ENCODE peak calls at places on chromosomes 13 and 19, in six cellular contexts. One of them, this sample, is unnamed.

GRCh38 chr13:43908156-43909126 is 28.7 kb downstream of the LACC1 start:
- DNase-seq in aorta: no peak
- DNase-seq in heart right ventricle: no peak
- DNase-seq in brain microvascular endothelial cell: peak
- DNase-seq in heart left ventricle: no peak
- DNase-seq in epithelial cell of prostate: peak
- DNase-seq in this sample: peak

GRCh38 chr13:25753976-25754375 is 297.8 kb downstream of the SHISA2 start:
- DNase-seq in heart right ventricle: no peak
- DNase-seq in brain microvascular endothelial cell: no peak
- DNase-seq in epithelial cell of prostate: no peak
- DNase-seq in heart left ventricle: no peak
- DNase-seq in aorta: no peak
- DNase-seq in this sample: no peak

GRCh38 chr13:37595162-37595561 is 3.4 kb downstream of the POSTN start:
- DNase-seq in epithelial cell of prostate: no peak
- DNase-seq in heart right ventricle: no peak
- DNase-seq in brain microvascular endothelial cell: peak
- DNase-seq in heart left ventricle: no peak
- DNase-seq in aorta: no peak
- DNase-seq in this sample: no peak

GRCh38 chr19:55070755-55071502 is 4.7 kb upstream of the EPS8L1 start:
- DNase-seq in heart left ventricle: no peak
- DNase-seq in aorta: no peak
- DNase-seq in epithelial cell of prostate: peak
- DNase-seq in brain microvascular endothelial cell: peak
- DNase-seq in heart right ventricle: no peak
- DNase-seq in this sample: no peak

GRCh38 chr19:52200044-52200443 is 10.2 kb downstream of the PPP2R1A start:
- DNase-seq in brain microvascular endothelial cell: peak
- DNase-seq in epithelial cell of prostate: peak
- DNase-seq in heart right ventricle: peak
- DNase-seq in heart left ventricle: peak
- DNase-seq in aorta: peak
- DNase-seq in this sample: no peak

GRCh38 chr19:47778954-47779351 is 450 bp downstream of the SELENOW start:
- DNase-seq in brain microvascular endothelial cell: no peak
- DNase-seq in heart left ventricle: peak
- DNase-seq in aorta: peak
- DNase-seq in epithelial cell of prostate: no peak
- DNase-seq in heart right ventricle: peak
- DNase-seq in this sample: peak

GRCh38 chr19:29655648-29656335 is 9.5 kb upstream of the PLEKHF1 start:
- DNase-seq in heart right ventricle: no peak
- DNase-seq in brain microvascular endothelial cell: no peak
- DNase-seq in aorta: no peak
- DNase-seq in heart left ventricle: no peak
- DNase-seq in epithelial cell of prostate: no peak
- DNase-seq in this sample: no peak

GRCh38 chr19:29855087-29855486 is 43.3 kb downstream of the CCNE1 start:
- DNase-seq in heart left ventricle: no peak
- DNase-seq in aorta: peak
- DNase-seq in heart right ventricle: no peak
- DNase-seq in brain microvascular endothelial cell: no peak
- DNase-seq in epithelial cell of prostate: no peak
- DNase-seq in this sample: no peak

GRCh38 chr13:33003458-33004019 is 12.7 kb upstream of the KL start:
- DNase-seq in brain microvascular endothelial cell: no peak
- DNase-seq in aorta: no peak
- DNase-seq in heart right ventricle: no peak
- DNase-seq in heart left ventricle: no peak
- DNase-seq in epithelial cell of prostate: no peak
- DNase-seq in this sample: no peak

GRCh38 chr19:29326849-29327840 is 114.2 kb upstream of the UQCRFS1 start:
- DNase-seq in brain microvascular endothelial cell: no peak
- DNase-seq in aorta: no peak
- DNase-seq in heart right ventricle: no peak
- DNase-seq in epithelial cell of prostate: no peak
- DNase-seq in heart left ventricle: no peak
- DNase-seq in this sample: peak

GRCh38 chr19:28694812-28695211 is 518.1 kb downstream of the UQCRFS1 start:
- DNase-seq in brain microvascular endothelial cell: no peak
- DNase-seq in heart left ventricle: no peak
- DNase-seq in aorta: no peak
- DNase-seq in heart right ventricle: no peak
- DNase-seq in epithelial cell of prostate: no peak
- DNase-seq in this sample: no peak

GRCh38 chr19:35858311-35858710 is 1.6 kb downstream of the KIRREL2 start:
- DNase-seq in brain microvascular endothelial cell: no peak
- DNase-seq in aorta: no peak
- DNase-seq in epithelial cell of prostate: no peak
- DNase-seq in heart right ventricle: no peak
- DNase-seq in heart left ventricle: no peak
- DNase-seq in this sample: no peak

GRCh38 chr13:27789153-27789494 is 3.2 kb upstream of the GSX1 start:
- DNase-seq in epithelial cell of prostate: no peak
- DNase-seq in heart left ventricle: no peak
- DNase-seq in brain microvascular endothelial cell: no peak
- DNase-seq in heart right ventricle: no peak
- DNase-seq in aorta: no peak
- DNase-seq in this sample: peak

GRCh38 chr19:53308339-53308811 is 25.2 kb upstream of the ZNF845 start:
- DNase-seq in epithelial cell of prostate: no peak
- DNase-seq in heart left ventricle: peak
- DNase-seq in aorta: peak
- DNase-seq in heart right ventricle: no peak
- DNase-seq in brain microvascular endothelial cell: no peak
- DNase-seq in this sample: no peak

GRCh38 chr19:17703823-17704463 is 15.3 kb upstream of the MAP1S start:
- DNase-seq in brain microvascular endothelial cell: peak
- DNase-seq in heart right ventricle: no peak
- DNase-seq in heart left ventricle: peak
- DNase-seq in epithelial cell of prostate: no peak
- DNase-seq in aorta: peak
- DNase-seq in this sample: peak

GRCh38 chr13:105047676-105048295 is 1487.7 kb downstream of the EFNB2 start:
- DNase-seq in heart left ventricle: no peak
- DNase-seq in aorta: no peak
- DNase-seq in heart right ventricle: no peak
- DNase-seq in epithelial cell of prostate: no peak
- DNase-seq in brain microvascular endothelial cell: no peak
- DNase-seq in this sample: no peak

GRCh38 chr19:3346677-3347353 is 19.6 kb upstream of the NFIC start:
- DNase-seq in heart right ventricle: peak
- DNase-seq in aorta: peak
- DNase-seq in brain microvascular endothelial cell: no peak
- DNase-seq in epithelial cell of prostate: no peak
- DNase-seq in heart left ventricle: peak
- DNase-seq in this sample: no peak

GRCh38 chr19:756232-756631 is 5.3 kb downstream of the MISP start:
- DNase-seq in brain microvascular endothelial cell: peak
- DNase-seq in heart left ventricle: no peak
- DNase-seq in aorta: no peak
- DNase-seq in heart right ventricle: no peak
- DNase-seq in epithelial cell of prostate: peak
- DNase-seq in this sample: peak

GRCh38 chr13:51499841-51500240 is 47.0 kb upstream of the INTS6 start:
- DNase-seq in heart right ventricle: no peak
- DNase-seq in epithelial cell of prostate: no peak
- DNase-seq in brain microvascular endothelial cell: no peak
- DNase-seq in aorta: no peak
- DNase-seq in heart left ventricle: no peak
- DNase-seq in this sample: no peak
- H3K27ac ChIP-seq in heart right ventricle: no peak
- H3K27ac ChIP-seq in epithelial cell of prostate: no peak
- H3K27ac ChIP-seq in brain microvascular endothelial cell: no peak
- H3K27ac ChIP-seq in aorta: no peak
- H3K27ac ChIP-seq in heart left ventricle: no peak
- H3K27ac ChIP-seq in this sample: no peak

DNA sequence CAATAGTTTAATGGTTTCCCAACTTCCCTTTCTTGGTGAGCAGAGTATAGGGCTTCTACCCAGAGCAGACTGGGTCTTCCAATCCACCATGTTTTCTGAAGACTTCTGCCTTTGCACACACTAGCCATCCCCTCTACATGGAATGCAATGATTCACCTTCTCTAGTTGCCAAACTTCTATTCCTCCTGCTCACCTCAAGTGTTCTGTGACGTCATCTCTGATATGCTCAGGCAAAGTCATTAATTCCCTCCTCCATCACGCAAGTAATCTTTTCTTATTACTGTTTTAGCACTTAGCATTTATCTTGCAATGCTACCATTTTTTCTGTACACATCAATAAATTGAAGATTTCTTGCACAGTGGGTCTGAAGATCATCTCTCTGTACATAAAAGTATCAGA is 174.2 kb downstream of the RBM26 start:
- DNase-seq in brain microvascular endothelial cell: no peak
- DNase-seq in aorta: no peak
- DNase-seq in heart right ventricle: no peak
- DNase-seq in heart left ventricle: no peak
- DNase-seq in epithelial cell of prostate: peak
- DNase-seq in this sample: no peak
- H3K27ac ChIP-seq in brain microvascular endothelial cell: no peak
- H3K27ac ChIP-seq in aorta: no peak
- H3K27ac ChIP-seq in heart right ventricle: no peak
- H3K27ac ChIP-seq in heart left ventricle: no peak
- H3K27ac ChIP-seq in epithelial cell of prostate: no peak
- H3K27ac ChIP-seq in this sample: no peak

GRCh38 chr19:37594982-37595382 is 306 bp downstream of the ZNF540 start:
- DNase-seq in heart left ventricle: peak
- DNase-seq in heart right ventricle: peak
- DNase-seq in brain microvascular endothelial cell: peak
- DNase-seq in epithelial cell of prostate: peak
- DNase-seq in aorta: peak
- DNase-seq in this sample: no peak

GRCh38 chr19:37594064-37594981 is at the start of the genes ZNF540 and ZNF571:
- DNase-seq in heart left ventricle: peak
- DNase-seq in brain microvascular endothelial cell: peak
- DNase-seq in aorta: peak
- DNase-seq in heart right ventricle: peak
- DNase-seq in epithelial cell of prostate: peak
- DNase-seq in this sample: peak
- H3K27ac ChIP-seq in heart left ventricle: peak
- H3K27ac ChIP-seq in brain microvascular endothelial cell: peak
- H3K27ac ChIP-seq in aorta: no peak
- H3K27ac ChIP-seq in heart right ventricle: peak
- H3K27ac ChIP-seq in epithelial cell of prostate: peak
- H3K27ac ChIP-seq in this sample: peak

GRCh38 chr19:7830823-7831222 is 805 bp downstream of the EVI5L start:
- DNase-seq in heart right ventricle: no peak
- DNase-seq in aorta: no peak
- DNase-seq in heart left ventricle: no peak
- DNase-seq in brain microvascular endothelial cell: no peak
- DNase-seq in epithelial cell of prostate: no peak
- DNase-seq in this sample: no peak

GRCh38 chr19:7829162-7829520 is 877 bp upstream of the EVI5L start:
- DNase-seq in brain microvascular endothelial cell: no peak
- DNase-seq in heart right ventricle: no peak
- DNase-seq in aorta: no peak
- DNase-seq in heart left ventricle: no peak
- DNase-seq in epithelial cell of prostate: no peak
- DNase-seq in this sample: no peak

GRCh38 chr19:7831452-7831851 is 1.4 kb downstream of the EVI5L start:
- DNase-seq in epithelial cell of prostate: no peak
- DNase-seq in brain microvascular endothelial cell: no peak
- DNase-seq in heart right ventricle: no peak
- DNase-seq in heart left ventricle: no peak
- DNase-seq in aorta: no peak
- DNase-seq in this sample: peak

GRCh38 chr19:7829561-7830271 is at the start of gene EVI5L:
- DNase-seq in aorta: peak
- DNase-seq in epithelial cell of prostate: peak
- DNase-seq in heart left ventricle: peak
- DNase-seq in brain microvascular endothelial cell: peak
- DNase-seq in heart right ventricle: peak
- DNase-seq in this sample: peak

DNA sequence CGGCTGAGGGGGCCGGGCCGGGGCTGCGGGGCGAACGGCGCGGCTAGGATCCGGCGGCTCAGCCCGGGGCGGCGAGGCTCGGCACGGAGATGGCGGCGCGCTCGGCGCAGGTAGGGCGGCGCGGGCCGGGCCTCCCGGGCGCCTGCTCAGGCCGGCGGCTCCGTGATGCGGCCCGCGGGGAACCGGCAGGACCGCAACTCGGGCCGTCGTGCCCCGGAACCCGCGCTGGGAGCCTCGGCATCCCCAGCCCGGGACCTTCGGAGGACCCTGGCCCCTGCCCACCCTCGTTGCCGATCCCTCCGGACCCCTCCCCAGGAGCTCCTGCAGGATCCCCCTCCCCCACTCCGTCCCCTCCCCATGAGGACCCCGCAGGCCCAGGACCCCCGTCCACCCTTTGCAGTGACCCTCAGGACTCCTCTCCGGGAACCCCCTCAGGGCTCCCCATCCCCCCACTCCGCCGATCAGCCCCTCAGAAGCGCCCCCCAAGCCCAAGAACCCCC is 304 bp downstream of the EVI5L start:
- DNase-seq in aorta: peak
- DNase-seq in epithelial cell of prostate: no peak
- DNase-seq in brain microvascular endothelial cell: no peak
- DNase-seq in heart left ventricle: no peak
- DNase-seq in heart right ventricle: peak
- DNase-seq in this sample: no peak
- H3K27ac ChIP-seq in aorta: no peak
- H3K27ac ChIP-seq in epithelial cell of prostate: no peak
- H3K27ac ChIP-seq in brain microvascular endothelial cell: no peak
- H3K27ac ChIP-seq in heart left ventricle: no peak
- H3K27ac ChIP-seq in heart right ventricle: peak
- H3K27ac ChIP-seq in this sample: no peak